ENCODE peak calls at places on chromosomes 2 and 18, in ten cellular contexts. One of them, this sample, is unnamed.

GRCh38 chr2:101828267-101829017 is 130.9 kb downstream of the MAP4K4 start:
- DNase-seq in RWPE1: no peak
- DNase-seq in activated T-helper 1 cell treated with Interleukin-2 at 50 U/mL for 16 hours: no peak
- DNase-seq in thyroid gland: no peak
- DNase-seq in Caki2: no peak
- DNase-seq in Caco-2: no peak
- DNase-seq in cerebellum: no peak
- DNase-seq in memory B cell: no peak
- DNase-seq in smooth muscle cell of the brain vasculature: no peak
- DNase-seq in stimulated activated CD8-positive, alpha-beta memory T cell treated with anti-CD3 and anti-CD28 coated beads, Interleukin-4, amount 100 ng/mL, for 1 hour: no peak
- DNase-seq in this sample: no peak

GRCh38 chr2:46769809-46770208 is 145.8 kb downstream of the MCFD2 start:
- DNase-seq in RWPE1: no peak
- DNase-seq in activated T-helper 1 cell treated with Interleukin-2 at 50 U/mL for 16 hours: no peak
- DNase-seq in thyroid gland: no peak
- DNase-seq in Caki2: no peak
- DNase-seq in Caco-2: no peak
- DNase-seq in cerebellum: no peak
- DNase-seq in memory B cell: no peak
- DNase-seq in smooth muscle cell of the brain vasculature: no peak
- DNase-seq in stimulated activated CD8-positive, alpha-beta memory T cell treated with anti-CD3 and anti-CD28 coated beads, Interleukin-4, amount 100 ng/mL, for 1 hour: no peak
- DNase-seq in this sample: no peak

GRCh38 chr2:74919827-74920226 is 38.6 kb upstream of the POLE4 start:
- DNase-seq in RWPE1: peak
- DNase-seq in activated T-helper 1 cell treated with Interleukin-2 at 50 U/mL for 16 hours: peak
- DNase-seq in thyroid gland: peak
- DNase-seq in Caki2: peak
- DNase-seq in Caco-2: peak
- DNase-seq in cerebellum: peak
- DNase-seq in memory B cell: peak
- DNase-seq in smooth muscle cell of the brain vasculature: no peak
- DNase-seq in stimulated activated CD8-positive, alpha-beta memory T cell treated with anti-CD3 and anti-CD28 coated beads, Interleukin-4, amount 100 ng/mL, for 1 hour: peak
- DNase-seq in this sample: peak

GRCh38 chr2:69166812-69167468 is 154.0 kb downstream of the ANTXR1 start:
- DNase-seq in RWPE1: no peak
- DNase-seq in activated T-helper 1 cell treated with Interleukin-2 at 50 U/mL for 16 hours: no peak
- DNase-seq in thyroid gland: peak
- DNase-seq in Caki2: no peak
- DNase-seq in Caco-2: no peak
- DNase-seq in cerebellum: no peak
- DNase-seq in memory B cell: no peak
- DNase-seq in smooth muscle cell of the brain vasculature: no peak
- DNase-seq in stimulated activated CD8-positive, alpha-beta memory T cell treated with anti-CD3 and anti-CD28 coated beads, Interleukin-4, amount 100 ng/mL, for 1 hour: no peak
- DNase-seq in this sample: peak

GRCh38 chr2:221454459-221455105 is 117.5 kb downstream of the EPHA4 start:
- DNase-seq in RWPE1: no peak
- DNase-seq in activated T-helper 1 cell treated with Interleukin-2 at 50 U/mL for 16 hours: no peak
- DNase-seq in thyroid gland: no peak
- DNase-seq in Caki2: no peak
- DNase-seq in Caco-2: no peak
- DNase-seq in cerebellum: no peak
- DNase-seq in memory B cell: no peak
- DNase-seq in smooth muscle cell of the brain vasculature: no peak
- DNase-seq in stimulated activated CD8-positive, alpha-beta memory T cell treated with anti-CD3 and anti-CD28 coated beads, Interleukin-4, amount 100 ng/mL, for 1 hour: no peak
- DNase-seq in this sample: no peak

GRCh38 chr2:219142329-219142728 is 18.3 kb downstream of the NHEJ1 start:
- DNase-seq in RWPE1: peak
- DNase-seq in activated T-helper 1 cell treated with Interleukin-2 at 50 U/mL for 16 hours: no peak
- DNase-seq in thyroid gland: no peak
- DNase-seq in Caki2: peak
- DNase-seq in Caco-2: no peak
- DNase-seq in cerebellum: no peak
- DNase-seq in memory B cell: no peak
- DNase-seq in smooth muscle cell of the brain vasculature: peak
- DNase-seq in stimulated activated CD8-positive, alpha-beta memory T cell treated with anti-CD3 and anti-CD28 coated beads, Interleukin-4, amount 100 ng/mL, for 1 hour: no peak
- DNase-seq in this sample: no peak

GRCh38 chr2:190528521-190529001 is 6.0 kb downstream of the NEMP2 start:
- DNase-seq in RWPE1: no peak
- DNase-seq in activated T-helper 1 cell treated with Interleukin-2 at 50 U/mL for 16 hours: no peak
- DNase-seq in thyroid gland: no peak
- DNase-seq in Caki2: no peak
- DNase-seq in Caco-2: peak
- DNase-seq in cerebellum: no peak
- DNase-seq in memory B cell: no peak
- DNase-seq in smooth muscle cell of the brain vasculature: no peak
- DNase-seq in stimulated activated CD8-positive, alpha-beta memory T cell treated with anti-CD3 and anti-CD28 coated beads, Interleukin-4, amount 100 ng/mL, for 1 hour: no peak
- DNase-seq in this sample: no peak

GRCh38 chr2:128545829-128546228 is 227.2 kb upstream of the HS6ST1 start:
- DNase-seq in RWPE1: no peak
- DNase-seq in activated T-helper 1 cell treated with Interleukin-2 at 50 U/mL for 16 hours: no peak
- DNase-seq in thyroid gland: no peak
- DNase-seq in Caki2: no peak
- DNase-seq in Caco-2: no peak
- DNase-seq in cerebellum: no peak
- DNase-seq in memory B cell: no peak
- DNase-seq in smooth muscle cell of the brain vasculature: no peak
- DNase-seq in stimulated activated CD8-positive, alpha-beta memory T cell treated with anti-CD3 and anti-CD28 coated beads, Interleukin-4, amount 100 ng/mL, for 1 hour: no peak
- DNase-seq in this sample: no peak

GRCh38 chr2:130798472-130799221 is 38.1 kb upstream of the ARHGEF4 start:
- DNase-seq in RWPE1: no peak
- DNase-seq in activated T-helper 1 cell treated with Interleukin-2 at 50 U/mL for 16 hours: no peak
- DNase-seq in thyroid gland: peak
- DNase-seq in Caki2: no peak
- DNase-seq in Caco-2: no peak
- DNase-seq in cerebellum: peak
- DNase-seq in memory B cell: no peak
- DNase-seq in smooth muscle cell of the brain vasculature: no peak
- DNase-seq in stimulated activated CD8-positive, alpha-beta memory T cell treated with anti-CD3 and anti-CD28 coated beads, Interleukin-4, amount 100 ng/mL, for 1 hour: no peak
- DNase-seq in this sample: peak

GRCh38 chr2:28395334-28396061 is 2.8 kb downstream of the FOSL2 start:
- DNase-seq in RWPE1: peak
- DNase-seq in activated T-helper 1 cell treated with Interleukin-2 at 50 U/mL for 16 hours: no peak
- DNase-seq in thyroid gland: peak
- DNase-seq in Caki2: peak
- DNase-seq in Caco-2: no peak
- DNase-seq in cerebellum: peak
- DNase-seq in memory B cell: no peak
- DNase-seq in smooth muscle cell of the brain vasculature: no peak
- DNase-seq in stimulated activated CD8-positive, alpha-beta memory T cell treated with anti-CD3 and anti-CD28 coated beads, Interleukin-4, amount 100 ng/mL, for 1 hour: no peak
- DNase-seq in this sample: peak

GRCh38 chr18:22688877-22689496 is 244.1 kb upstream of the RBBP8 start:
- DNase-seq in RWPE1: no peak
- DNase-seq in activated T-helper 1 cell treated with Interleukin-2 at 50 U/mL for 16 hours: no peak
- DNase-seq in thyroid gland: no peak
- DNase-seq in Caki2: no peak
- DNase-seq in Caco-2: no peak
- DNase-seq in cerebellum: no peak
- DNase-seq in memory B cell: no peak
- DNase-seq in smooth muscle cell of the brain vasculature: no peak
- DNase-seq in stimulated activated CD8-positive, alpha-beta memory T cell treated with anti-CD3 and anti-CD28 coated beads, Interleukin-4, amount 100 ng/mL, for 1 hour: no peak
- DNase-seq in this sample: no peak

GRCh38 chr2:215856080-215856479 is 157.3 kb downstream of the MREG start:
- DNase-seq in RWPE1: no peak
- DNase-seq in activated T-helper 1 cell treated with Interleukin-2 at 50 U/mL for 16 hours: no peak
- DNase-seq in thyroid gland: no peak
- DNase-seq in Caki2: no peak
- DNase-seq in Caco-2: no peak
- DNase-seq in cerebellum: no peak
- DNase-seq in memory B cell: no peak
- DNase-seq in smooth muscle cell of the brain vasculature: no peak
- DNase-seq in stimulated activated CD8-positive, alpha-beta memory T cell treated with anti-CD3 and anti-CD28 coated beads, Interleukin-4, amount 100 ng/mL, for 1 hour: no peak
- DNase-seq in this sample: no peak

GRCh38 chr2:166418853-166419615 is 43.3 kb upstream of the SCN9A start:
- DNase-seq in RWPE1: no peak
- DNase-seq in activated T-helper 1 cell treated with Interleukin-2 at 50 U/mL for 16 hours: no peak
- DNase-seq in thyroid gland: no peak
- DNase-seq in Caki2: no peak
- DNase-seq in Caco-2: no peak
- DNase-seq in cerebellum: no peak
- DNase-seq in memory B cell: no peak
- DNase-seq in smooth muscle cell of the brain vasculature: no peak
- DNase-seq in stimulated activated CD8-positive, alpha-beta memory T cell treated with anti-CD3 and anti-CD28 coated beads, Interleukin-4, amount 100 ng/mL, for 1 hour: no peak
- DNase-seq in this sample: no peak

GRCh38 chr2:134522856-134523460 is 195.8 kb downstream of the TMEM163 start:
- DNase-seq in RWPE1: no peak
- DNase-seq in activated T-helper 1 cell treated with Interleukin-2 at 50 U/mL for 16 hours: no peak
- DNase-seq in thyroid gland: no peak
- DNase-seq in Caki2: no peak
- DNase-seq in Caco-2: no peak
- DNase-seq in cerebellum: peak
- DNase-seq in memory B cell: no peak
- DNase-seq in smooth muscle cell of the brain vasculature: no peak
- DNase-seq in stimulated activated CD8-positive, alpha-beta memory T cell treated with anti-CD3 and anti-CD28 coated beads, Interleukin-4, amount 100 ng/mL, for 1 hour: no peak
- DNase-seq in this sample: no peak

GRCh38 chr2:171389325-171389724 is 44.5 kb downstream of the METTL8 start:
- DNase-seq in RWPE1: no peak
- DNase-seq in activated T-helper 1 cell treated with Interleukin-2 at 50 U/mL for 16 hours: no peak
- DNase-seq in thyroid gland: peak
- DNase-seq in Caki2: peak
- DNase-seq in Caco-2: no peak
- DNase-seq in cerebellum: no peak
- DNase-seq in memory B cell: no peak
- DNase-seq in smooth muscle cell of the brain vasculature: no peak
- DNase-seq in stimulated activated CD8-positive, alpha-beta memory T cell treated with anti-CD3 and anti-CD28 coated beads, Interleukin-4, amount 100 ng/mL, for 1 hour: no peak
- DNase-seq in this sample: no peak

GRCh38 chr2:172489682-172490081 is 62.3 kb downstream of the ITGA6 start:
- DNase-seq in RWPE1: no peak
- DNase-seq in activated T-helper 1 cell treated with Interleukin-2 at 50 U/mL for 16 hours: no peak
- DNase-seq in thyroid gland: no peak
- DNase-seq in Caki2: no peak
- DNase-seq in Caco-2: no peak
- DNase-seq in cerebellum: no peak
- DNase-seq in memory B cell: no peak
- DNase-seq in smooth muscle cell of the brain vasculature: no peak
- DNase-seq in stimulated activated CD8-positive, alpha-beta memory T cell treated with anti-CD3 and anti-CD28 coated beads, Interleukin-4, amount 100 ng/mL, for 1 hour: no peak
- DNase-seq in this sample: no peak

GRCh38 chr2:68721482-68722071 is 13.0 kb upstream of the ARHGAP25 start:
- DNase-seq in RWPE1: no peak
- DNase-seq in activated T-helper 1 cell treated with Interleukin-2 at 50 U/mL for 16 hours: no peak
- DNase-seq in thyroid gland: peak
- DNase-seq in Caki2: no peak
- DNase-seq in Caco-2: no peak
- DNase-seq in cerebellum: no peak
- DNase-seq in memory B cell: no peak
- DNase-seq in smooth muscle cell of the brain vasculature: no peak
- DNase-seq in stimulated activated CD8-positive, alpha-beta memory T cell treated with anti-CD3 and anti-CD28 coated beads, Interleukin-4, amount 100 ng/mL, for 1 hour: no peak
- DNase-seq in this sample: no peak

GRCh38 chr2:8028036-8028435 is 653.8 kb upstream of the ID2 start:
- DNase-seq in RWPE1: no peak
- DNase-seq in activated T-helper 1 cell treated with Interleukin-2 at 50 U/mL for 16 hours: no peak
- DNase-seq in thyroid gland: no peak
- DNase-seq in Caki2: no peak
- DNase-seq in Caco-2: no peak
- DNase-seq in cerebellum: no peak
- DNase-seq in memory B cell: no peak
- DNase-seq in smooth muscle cell of the brain vasculature: no peak
- DNase-seq in stimulated activated CD8-positive, alpha-beta memory T cell treated with anti-CD3 and anti-CD28 coated beads, Interleukin-4, amount 100 ng/mL, for 1 hour: no peak
- DNase-seq in this sample: no peak

GRCh38 chr18:3426074-3426473 is 23.9 kb upstream of the TGIF1 start:
- DNase-seq in RWPE1: no peak
- DNase-seq in activated T-helper 1 cell treated with Interleukin-2 at 50 U/mL for 16 hours: no peak
- DNase-seq in thyroid gland: no peak
- DNase-seq in Caki2: no peak
- DNase-seq in Caco-2: no peak
- DNase-seq in cerebellum: no peak
- DNase-seq in memory B cell: no peak
- DNase-seq in smooth muscle cell of the brain vasculature: no peak
- DNase-seq in stimulated activated CD8-positive, alpha-beta memory T cell treated with anti-CD3 and anti-CD28 coated beads, Interleukin-4, amount 100 ng/mL, for 1 hour: no peak
- DNase-seq in this sample: no peak

GRCh38 chr2:104766683-104767082 is 87.2 kb upstream of the POU3F3 start:
- DNase-seq in RWPE1: no peak
- DNase-seq in activated T-helper 1 cell treated with Interleukin-2 at 50 U/mL for 16 hours: no peak
- DNase-seq in thyroid gland: no peak
- DNase-seq in Caki2: no peak
- DNase-seq in Caco-2: no peak
- DNase-seq in cerebellum: no peak
- DNase-seq in memory B cell: no peak
- DNase-seq in smooth muscle cell of the brain vasculature: no peak
- DNase-seq in stimulated activated CD8-positive, alpha-beta memory T cell treated with anti-CD3 and anti-CD28 coated beads, Interleukin-4, amount 100 ng/mL, for 1 hour: no peak
- DNase-seq in this sample: no peak

GRCh38 chr2:237585590-237586221 is 4.8 kb downstream of the RAB17 start:
- DNase-seq in RWPE1: no peak
- DNase-seq in activated T-helper 1 cell treated with Interleukin-2 at 50 U/mL for 16 hours: no peak
- DNase-seq in thyroid gland: no peak
- DNase-seq in Caki2: no peak
- DNase-seq in Caco-2: no peak
- DNase-seq in cerebellum: no peak
- DNase-seq in memory B cell: no peak
- DNase-seq in smooth muscle cell of the brain vasculature: no peak
- DNase-seq in stimulated activated CD8-positive, alpha-beta memory T cell treated with anti-CD3 and anti-CD28 coated beads, Interleukin-4, amount 100 ng/mL, for 1 hour: no peak
- DNase-seq in this sample: no peak

GRCh38 chr2:26772064-26773001 is 8.2 kb downstream of the SLC35F6 start:
- DNase-seq in RWPE1: no peak
- DNase-seq in activated T-helper 1 cell treated with Interleukin-2 at 50 U/mL for 16 hours: no peak
- DNase-seq in thyroid gland: peak
- DNase-seq in Caki2: peak
- DNase-seq in Caco-2: peak
- DNase-seq in cerebellum: peak
- DNase-seq in memory B cell: no peak
- DNase-seq in smooth muscle cell of the brain vasculature: no peak
- DNase-seq in stimulated activated CD8-positive, alpha-beta memory T cell treated with anti-CD3 and anti-CD28 coated beads, Interleukin-4, amount 100 ng/mL, for 1 hour: no peak
- DNase-seq in this sample: peak